ENCODE peak calls at places on chromosome 22, in four cellular contexts. One of them, this sample, is unnamed.

GRCh38 chr22:17266261-17266971 is 47.2 kb upstream of the ADA2 start:
- DNase-seq in RWPE1: no peak
- DNase-seq in occipital lobe: no peak
- DNase-seq in NCI-H1694: peak
- DNase-seq in this sample: no peak

GRCh38 chr22:45583504-45583903 is 80.8 kb downstream of the FBLN1 start:
- DNase-seq in RWPE1: no peak
- DNase-seq in NCI-H1694: no peak
- DNase-seq in occipital lobe: no peak
- DNase-seq in this sample: no peak

GRCh38 chr22:44410396-44411056 is 87.5 kb downstream of the RTL6 start:
- DNase-seq in RWPE1: no peak
- DNase-seq in occipital lobe: no peak
- DNase-seq in NCI-H1694: peak
- DNase-seq in this sample: no peak

GRCh38 chr22:17842386-17842785 is 68.1 kb upstream of the BID start:
- DNase-seq in NCI-H1694: no peak
- DNase-seq in RWPE1: no peak
- DNase-seq in occipital lobe: no peak
- DNase-seq in this sample: no peak

GRCh38 chr22:23836281-23836680 is 2.5 kb downstream of the DERL3 start:
- DNase-seq in occipital lobe: no peak
- DNase-seq in NCI-H1694: no peak
- DNase-seq in RWPE1: no peak
- DNase-seq in this sample: no peak

GRCh38 chr22:46915978-46916730 is 153.7 kb downstream of the TBC1D22A start:
- DNase-seq in NCI-H1694: no peak
- DNase-seq in RWPE1: no peak
- DNase-seq in occipital lobe: no peak
- DNase-seq in this sample: no peak

GRCh38 chr22:31139866-31140716 is at the start of gene PLA2G3:
- DNase-seq in NCI-H1694: no peak
- DNase-seq in occipital lobe: no peak
- DNase-seq in RWPE1: no peak
- DNase-seq in this sample: peak

GRCh38 chr22:50304528-50305392 is 2.7 kb downstream of the PLXNB2 start:
- DNase-seq in NCI-H1694: peak
- DNase-seq in RWPE1: peak
- DNase-seq in occipital lobe: no peak
- DNase-seq in this sample: peak

GRCh38 chr22:41910599-41911291 is 4.1 kb downstream of the SHISA8 start:
- DNase-seq in occipital lobe: no peak
- DNase-seq in NCI-H1694: no peak
- DNase-seq in RWPE1: no peak
- DNase-seq in this sample: no peak

GRCh38 chr22:37053310-37054077 is 2.0 kb downstream of the KCTD17 start:
- DNase-seq in RWPE1: no peak
- DNase-seq in NCI-H1694: no peak
- DNase-seq in occipital lobe: peak
- DNase-seq in this sample: no peak

GRCh38 chr22:41845380-41846267 is 12.7 kb downstream of the SREBF2 start:
- DNase-seq in occipital lobe: no peak
- DNase-seq in NCI-H1694: no peak
- DNase-seq in RWPE1: no peak
- DNase-seq in this sample: no peak

GRCh38 chr22:20239951-20240773 is 28.0 kb downstream of the RTN4R start:
- DNase-seq in NCI-H1694: peak
- DNase-seq in RWPE1: no peak
- DNase-seq in occipital lobe: peak
- DNase-seq in this sample: no peak

GRCh38 chr22:26998134-26998533 is 340.7 kb downstream of the MIAT start:
- DNase-seq in RWPE1: no peak
- DNase-seq in occipital lobe: no peak
- DNase-seq in NCI-H1694: no peak
- DNase-seq in this sample: peak

This sample was measured in fibroblast of gingiva.